ENCODE peak calls at places on chromosome 19, in four cellular contexts. V is transverse colon, A is SK-N-SH, Q is sigmoid colon. F is an unnamed sample.

GRCh38 chr19:45772130-45772880 is 3.3 kb upstream of the SIX5 start:
- DNase-seq in V (no peak), A (no peak), Q (peak; percentile 69), F (no peak)

GRCh38 chr19:46069841-46070341 is 29.1 kb upstream of the IGFL4 start:
- DNase-seq in V (no peak), A (no peak), Q (no peak), F (no peak)

GRCh38 chr19:28435551-28436261 is 777.2 kb downstream of the UQCRFS1 start:
- DNase-seq in V (no peak), A (no peak), Q (no peak), F (no peak)

GRCh38 chr19:5587661-5588060 is 19.9 kb upstream of the TINCR start:
- DNase-seq in V (no peak), A (peak; percentile 27), Q (no peak), F (no peak)

GRCh38 chr19:2426661-2427322 is 594 bp downstream of the TIMM13 start:
- DNase-seq in V (peak; percentile 53), A (peak; percentile 94), Q (peak; percentile 79), F (peak; percentile 86)

GRCh38 chr19:4742717-4743646 is 19.3 kb upstream of the DPP9 start:
- DNase-seq in V (no peak), A (peak; percentile 82), Q (no peak), F (no peak)

GRCh38 chr19:45276284-45276687 is 25.2 kb downstream of the MARK4 start:
- DNase-seq in V (no peak), A (peak; percentile 68), Q (no peak), F (no peak)

GRCh38 chr19:2540646-2541454 is 64.9 kb downstream of the GADD45B start:
- DNase-seq in V (peak; percentile 82), A (no peak), Q (peak; percentile 98), F (peak; percentile 93)

GRCh38 chr19:42086770-42087550 is 11.0 kb downstream of the ZNF574 start:
- DNase-seq in V (no peak), A (no peak), Q (no peak), F (no peak)

GRCh38 chr19:5131031-5131865 is 162.3 kb downstream of the KDM4B start:
- DNase-seq in V (peak; percentile 44), A (no peak), Q (no peak), F (peak; percentile 80)

GRCh38 chr19:42193706-42194105 is 23.8 kb downstream of the DEDD2 start:
- DNase-seq in V (no peak), A (no peak), Q (no peak), F (no peak)

GRCh38 chr19:14517446-14517839 is 754 bp downstream of the DNAJB1 start:
- DNase-seq in V (peak; percentile 26), A (no peak), Q (no peak), F (no peak)

GRCh38 chr19:47357788-47358680 is 8.9 kb downstream of the DHX34 start:
- DNase-seq in V (no peak), A (peak; percentile 31), Q (no peak), F (peak; percentile 54)

GRCh38 chr19:10329555-10329954 is 3.8 kb downstream of the RAVER1 start:
- DNase-seq in V (no peak), A (no peak), Q (no peak), F (peak; percentile 54)

GRCh38 chr19:3383121-3383722 is 16.8 kb downstream of the NFIC start:
- DNase-seq in V (no peak), A (no peak), Q (peak; percentile 92), F (no peak)

GRCh38 chr19:45528149-45528743 is 21.0 kb downstream of the VASP start:
- DNase-seq in V (no peak), A (no peak), Q (no peak), F (no peak)

GRCh38 chr19:925912-926594 is at the start of gene ARID3A:
- DNase-seq in V (peak; percentile 71), A (peak; percentile 88), Q (peak; percentile 84), F (no peak)

GRCh38 chr19:56727731-56728130 is 56.2 kb upstream of the ZNF835 start:
- DNase-seq in V (no peak), A (no peak), Q (no peak), F (no peak)

GRCh38 chr19:2168619-2169424 is 5.1 kb downstream of the DOT1L start:
- DNase-seq in V (peak; percentile 94), A (peak; percentile 85), Q (peak; percentile 97), F (peak; percentile 98)

GRCh38 chr19:54416695-54417491 is 1.6 kb downstream of the TTYH1 start:
- DNase-seq in V (no peak), A (no peak), Q (no peak), F (peak; percentile 85)

GRCh38 chr19:3361384-3362216 is 4.8 kb upstream of the NFIC start:
- DNase-seq in V (no peak), A (no peak), Q (no peak), F (no peak)

GRCh38 chr19:8224394-8225145 is 15.4 kb downstream of the CERS4 start:
- DNase-seq in V (no peak), A (no peak), Q (peak; percentile 73), F (no peak)

GRCh38 chr19:4467835-4468234 is 4.3 kb upstream of the HDGFL2 start:
- DNase-seq in V (no peak), A (no peak), Q (no peak), F (no peak)

DNA sequence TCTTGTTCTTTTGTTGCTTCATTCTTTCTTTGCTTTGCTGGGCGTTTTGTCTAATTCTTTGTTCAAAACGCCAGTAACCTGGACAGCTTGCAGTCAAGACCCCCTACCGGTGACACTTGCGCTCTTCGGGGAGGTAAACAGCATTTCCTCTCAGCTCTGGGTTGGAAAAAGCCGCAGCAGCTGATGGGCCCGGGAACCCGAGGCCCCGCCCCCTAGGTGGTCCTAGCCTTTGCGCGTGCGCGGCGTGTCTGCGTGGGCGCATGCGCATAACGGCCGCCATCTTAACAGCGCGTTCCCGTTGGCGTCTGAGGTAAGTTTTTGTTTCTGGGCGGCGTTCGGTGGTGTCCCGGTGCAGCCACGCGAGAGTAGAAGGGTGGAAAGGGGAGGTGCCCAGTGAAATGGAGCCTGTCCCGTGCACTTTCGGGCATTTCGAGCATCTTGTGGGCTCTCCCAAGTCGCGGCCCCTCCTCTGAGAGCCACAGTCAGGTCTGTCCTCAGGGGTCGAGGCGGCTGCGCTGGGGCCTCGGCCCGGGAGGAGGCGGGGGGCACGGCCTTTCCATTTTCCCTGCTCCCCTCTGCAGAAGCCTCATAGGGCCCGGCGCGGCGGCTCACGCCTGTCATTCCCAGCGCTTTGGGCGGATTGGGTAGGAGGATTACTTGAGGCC is at the start of gene ZNF559:
- DNase-seq in V (peak; percentile 94), A (peak; percentile 99), Q (peak; percentile 97), F (peak; percentile 98)
- TF ChIP-seq EP300 in V (no peak), A (no peak), Q (no peak), F (no peak)

DNA sequence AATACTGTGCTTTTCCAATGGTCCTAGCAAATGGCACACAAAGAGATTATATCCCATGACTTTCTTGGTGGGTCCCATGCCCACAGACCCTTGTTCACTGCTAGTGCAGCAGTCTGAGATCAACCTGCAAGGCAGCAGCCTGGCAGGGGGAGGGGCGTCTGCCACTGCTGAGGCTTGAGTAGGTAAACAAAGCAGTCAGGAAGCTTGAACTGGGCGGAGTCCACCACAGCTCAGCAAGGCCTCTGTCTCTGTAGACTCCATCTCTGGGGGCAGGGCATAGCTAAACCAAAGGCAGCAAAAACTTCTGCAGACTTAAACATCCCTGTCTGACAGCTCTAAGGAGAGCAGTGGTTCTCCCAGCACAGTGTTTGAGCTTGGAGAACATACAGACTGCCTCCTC is 82.9 kb downstream of the ZNF737 start:
- DNase-seq in V (no peak), A (no peak), Q (no peak), F (no peak)
- TF ChIP-seq POLR2AphosphoS5 in V (no peak), A (no peak), Q (no peak), F (no peak)

DNA sequence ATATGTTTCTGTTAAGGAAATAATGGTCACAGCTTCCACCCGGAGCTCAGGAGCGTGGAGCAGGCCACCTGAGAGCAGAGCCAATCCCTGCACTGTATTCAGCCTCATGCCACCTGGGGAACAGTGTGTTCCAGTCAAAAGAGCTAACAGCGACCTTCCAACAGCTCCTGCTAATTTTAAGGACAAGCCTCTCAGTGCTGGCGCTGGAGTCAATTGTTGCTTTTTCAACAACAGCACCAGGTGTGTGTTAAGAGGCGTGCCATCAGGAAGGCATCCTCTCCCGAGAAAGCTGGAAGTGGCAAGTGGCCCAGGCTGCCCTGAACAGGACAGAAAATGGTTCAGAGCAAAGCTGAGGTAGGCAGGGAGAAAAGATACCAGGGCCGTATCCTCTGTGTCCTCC is 102.0 kb downstream of the CACNA1A start:
- DNase-seq in V (no peak), A (no peak), Q (no peak), F (no peak)
- TF ChIP-seq EP300 in V (no peak), A (no peak), Q (no peak), F (no peak)

DNA sequence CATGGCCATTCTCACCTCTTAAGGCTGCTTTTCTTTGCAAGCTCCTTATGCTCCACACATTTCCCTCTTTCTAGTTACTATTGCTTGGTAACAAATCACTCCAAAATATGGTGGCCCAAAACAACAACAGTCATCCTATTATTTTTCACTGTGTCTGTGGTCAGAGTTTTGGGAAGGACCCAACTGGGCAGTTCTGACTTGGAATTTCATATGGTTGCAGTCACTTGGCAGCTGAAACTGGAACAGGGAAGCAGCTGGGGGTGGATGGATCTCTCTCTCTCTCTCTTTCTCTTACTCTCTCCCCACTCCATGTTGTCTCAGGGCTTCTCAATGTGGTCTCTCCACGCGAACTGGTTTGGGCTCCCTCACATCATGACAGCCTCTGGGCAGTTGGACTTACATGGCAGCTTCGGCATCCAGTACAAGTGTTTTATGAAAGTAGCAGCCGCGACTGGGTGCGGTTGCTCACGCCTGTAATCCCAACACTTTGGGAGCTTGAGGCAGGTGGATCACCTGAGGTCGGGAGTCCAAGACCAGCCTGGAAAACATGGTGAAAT is 39.6 kb downstream of the NUMBL start:
- DNase-seq in V (no peak), A (no peak), Q (peak; percentile 86), F (no peak)
- TF ChIP-seq POLR2AphosphoS5 in V (no peak), A (no peak), Q (peak; percentile 23), F (no peak)

GRCh38 chr19:35931161-35931873 is 4.9 kb upstream of the LRFN3 start:
- DNase-seq in V (peak; percentile 100), A (peak; percentile 98), Q (peak; percentile 100), F (peak; percentile 100)
- TF ChIP-seq EP300 in V (no peak), A (no peak), Q (no peak), F (no peak)

DNA sequence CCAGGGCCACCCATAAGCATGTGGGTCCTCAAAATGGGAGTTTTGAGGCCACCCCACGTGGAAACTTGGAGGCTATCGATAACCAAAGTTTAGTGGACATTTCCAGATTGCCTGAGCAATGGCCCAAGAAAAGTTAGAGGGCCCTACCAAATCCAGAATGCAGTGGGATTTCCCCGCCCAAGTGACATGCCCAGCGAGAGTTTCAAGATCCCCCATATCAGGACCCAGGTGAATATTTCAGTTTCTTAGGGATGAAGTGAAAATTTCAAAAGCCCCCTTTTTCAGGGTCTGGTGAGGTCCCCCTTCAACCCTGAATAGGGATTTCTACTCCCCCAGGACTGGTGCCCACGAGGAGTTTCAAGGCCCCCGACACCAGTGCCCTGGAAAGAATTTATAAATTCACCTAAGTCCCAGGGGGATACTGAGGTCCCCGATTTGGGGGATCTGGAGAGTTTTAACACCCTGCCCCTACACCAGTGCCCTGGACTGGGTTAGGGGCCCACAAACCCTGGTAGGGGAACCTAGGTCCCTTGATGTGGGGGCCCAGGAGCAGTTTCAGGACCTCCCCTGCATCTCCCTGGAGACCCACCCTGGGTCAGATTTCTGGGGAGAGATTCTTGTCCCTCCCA is 695 bp downstream of the BST2 start:
- DNase-seq in V (no peak), A (peak; percentile 16), Q (no peak), F (no peak)
- TF ChIP-seq POLR2AphosphoS5 in V (no peak), A (no peak), Q (no peak), F (no peak)

F was measured in upper lobe of left lung.